ENCODE peak calls at places on chromosomes 6 and 20, in four cellular contexts. S is H1, W is HTR-8/SVneo, U is heart right ventricle. Q is an unnamed sample.
A peak's percentile ranks its signal among the peaks of the same experiment; 100 is the strongest.

GRCh38 chr6:36642913-36643817 is 35.3 kb upstream of the CDKN1A start:
- DNase-seq in S (no peak), W (peak; percentile 71), U (peak; percentile 67), Q (peak; percentile 92)

GRCh38 chr6:67535946-67536345 is 1099.1 kb upstream of the ADGRB3 start:
- DNase-seq in S (no peak), W (no peak), U (no peak), Q (no peak)

GRCh38 chr20:38725959-38726848 is 1.9 kb downstream of the SLC32A1 start:
- DNase-seq in S (peak; percentile 92), W (peak; percentile 71), U (peak; percentile 41), Q (peak; percentile 50)

GRCh38 chr20:6583134-6583738 is 184.2 kb upstream of the BMP2 start:
- DNase-seq in S (peak; percentile 48), W (no peak), U (peak; percentile 47), Q (peak; percentile 53)

GRCh38 chr6:150198532-150198931 is 55.7 kb downstream of the PPP1R14C start:
- DNase-seq in S (no peak), W (no peak), U (no peak), Q (no peak)

GRCh38 chr6:64280569-64280968 is 645.0 kb downstream of the PHF3 start:
- DNase-seq in S (no peak), W (no peak), U (no peak), Q (no peak)

GRCh38 chr6:100283288-100283687 is 181.4 kb downstream of the SIM1 start:
- DNase-seq in S (no peak), W (peak; percentile 21), U (no peak), Q (no peak)

GRCh38 chr6:151306269-151306783 is 66.6 kb downstream of the AKAP12 start:
- DNase-seq in S (no peak), W (no peak), U (no peak), Q (no peak)

GRCh38 chr6:3457710-3458605 is 1.1 kb upstream of the SLC22A23 start:
- DNase-seq in S (no peak), W (no peak), U (peak; percentile 7), Q (no peak)

GRCh38 chr6:11653028-11653583 is 115.6 kb downstream of the TMEM170B start:
- DNase-seq in S (no peak), W (peak; percentile 74), U (peak; percentile 31), Q (peak; percentile 46)

GRCh38 chr20:51500936-51501335 is 41.6 kb downstream of the NFATC2 start:
- DNase-seq in S (no peak), W (no peak), U (no peak), Q (no peak)

GRCh38 chr6:6703720-6704422 is 115.4 kb downstream of the LY86 start:
- DNase-seq in S (no peak), W (no peak), U (no peak), Q (no peak)

GRCh38 chr6:150689900-150690590 is 90.4 kb downstream of the PLEKHG1 start:
- DNase-seq in S (no peak), W (no peak), U (no peak), Q (no peak)

GRCh38 chr6:121142093-121142492 is 192.2 kb downstream of the TBC1D32 start:
- DNase-seq in S (no peak), W (no peak), U (no peak), Q (no peak)

GRCh38 chr6:45791181-45791580 is 224.5 kb downstream of the CLIC5 start:
- DNase-seq in S (no peak), W (no peak), U (no peak), Q (no peak)

GRCh38 chr6:134002821-134003220 is 49.6 kb downstream of the SLC2A12 start:
- DNase-seq in S (no peak), W (no peak), U (no peak), Q (no peak)

GRCh38 chr6:25958700-25959162 is 3.9 kb upstream of the TRIM38 start:
- DNase-seq in S (no peak), W (no peak), U (no peak), Q (no peak)

GRCh38 chr6:41522780-41523548 is 23.2 kb upstream of the FOXP4 start:
- DNase-seq in S (no peak), W (no peak), U (no peak), Q (no peak)

GRCh38 chr6:53065266-53066058 is at the start of gene FBXO9:
- DNase-seq in S (peak; percentile 82), W (peak; percentile 79), U (peak; percentile 51), Q (peak; percentile 78)

GRCh38 chr6:121321282-121321681 is 13.0 kb downstream of the TBC1D32 start:
- DNase-seq in S (no peak), W (no peak), U (no peak), Q (no peak)

GRCh38 chr6:137043710-137044365 is 927 bp downstream of the IL20RA start:
- DNase-seq in S (no peak), W (peak; percentile 46), U (no peak), Q (peak; percentile 28)

GRCh38 chr20:62914436-62914835 is 11.9 kb downstream of the DIDO1 start:
- DNase-seq in S (no peak), W (no peak), U (no peak), Q (no peak)

GRCh38 chr6:91317984-91318383 is 731.1 kb upstream of the MAP3K7 start:
- DNase-seq in S (no peak), W (no peak), U (no peak), Q (no peak)

GRCh38 chr20:42483694-42484303 is 705.9 kb downstream of the PTPRT start:
- DNase-seq in S (peak; percentile 87), W (no peak), U (no peak), Q (peak; percentile 28)

GRCh38 chr20:63100401-63100925 is 93.7 kb upstream of the BHLHE23 start:
- DNase-seq in S (peak; percentile 39), W (no peak), U (no peak), Q (peak; percentile 12)

GRCh38 chr6:139699335-139699734 is 324.9 kb upstream of the CITED2 start:
- DNase-seq in S (no peak), W (no peak), U (no peak), Q (no peak)

GRCh38 chr6:127458817-127459216 is 372 bp downstream of the KIAA0408 start:
- DNase-seq in S (no peak), W (no peak), U (no peak), Q (peak; percentile 38)

GRCh38 chr20:4563534-4563933 is 158.2 kb upstream of the PRND start:
- DNase-seq in S (peak; percentile 53), W (no peak), U (no peak), Q (no peak)